ENCODE peak calls at places on chromosome 15, in ten cellular contexts. N, K, S, Y, H, T, E, G, O and M are unnamed samples.

GRCh38 chr15:63857459-63857856 is 23.7 kb upstream of the HERC1 start:
- DNase-seq in N (no peak), K (peak; percentile 12), S (no peak), Y (no peak), H (no peak), T (no peak), E (no peak), G (no peak), O (no peak), M (no peak)

GRCh38 chr15:99962006-99962561 is 228.8 kb upstream of the LYSMD4 start:
- DNase-seq in N (no peak), K (no peak), S (no peak), Y (no peak), H (no peak), T (peak; percentile 9), E (no peak), G (no peak), O (no peak), M (no peak)

GRCh38 chr15:97189152-97189551 is 771.4 kb upstream of the ARRDC4 start:
- DNase-seq in N (no peak), K (peak; percentile 0), S (no peak), Y (no peak), H (no peak), T (no peak), E (no peak), G (no peak), O (no peak), M (no peak)

GRCh38 chr15:66566963-66567531 is 1.2 kb upstream of the LCTL start:
- DNase-seq in N (peak; percentile 17), K (peak; percentile 70), S (peak; percentile 14), Y (peak; percentile 89), H (peak; percentile 62), T (peak; percentile 83), E (peak; percentile 78), G (peak; percentile 9), O (peak; percentile 65), M (peak; percentile 50)

GRCh38 chr15:51736646-51737537 is 563 bp downstream of the LYSMD2 start:
- DNase-seq in N (peak; percentile 70), K (peak; percentile 20), S (peak; percentile 81), Y (no peak), H (peak; percentile 43), T (peak; percentile 86), E (peak; percentile 31), G (peak; percentile 61), O (peak; percentile 53), M (no peak)

GRCh38 chr15:96851613-96852012 is 521.1 kb downstream of the NR2F2 start:
- DNase-seq in N (no peak), K (peak; percentile 72), S (no peak), Y (no peak), H (no peak), T (no peak), E (no peak), G (no peak), O (no peak), M (no peak)

GRCh38 chr15:69107025-69107620 is 53.3 kb upstream of the GLCE start:
- DNase-seq in N (no peak), K (no peak), S (no peak), Y (no peak), H (no peak), T (no peak), E (no peak), G (no peak), O (no peak), M (no peak)

GRCh38 chr15:58771621-58772235 is 626 bp downstream of the MINDY2 start:
- DNase-seq in N (peak; percentile 65), K (no peak), S (peak; percentile 11), Y (peak; percentile 22), H (no peak), T (peak; percentile 63), E (peak; percentile 34), G (no peak), O (peak; percentile 56), M (no peak)

GRCh38 chr15:41607033-41607432 is 48.0 kb downstream of the TYRO3 start:
- DNase-seq in N (no peak), K (peak; percentile 99), S (no peak), Y (no peak), H (no peak), T (no peak), E (peak; percentile 75), G (no peak), O (no peak), M (no peak)

GRCh38 chr15:59170295-59170881 is 36.3 kb upstream of the LDHAL6B start:
- DNase-seq in N (peak; percentile 18), K (peak; percentile 72), S (peak; percentile 9), Y (no peak), H (no peak), T (no peak), E (no peak), G (no peak), O (peak; percentile 91), M (no peak)

GRCh38 chr15:82540984-82541431 is 751 bp upstream of the RPS17 start:
- DNase-seq in N (no peak), K (peak; percentile 29), S (no peak), Y (no peak), H (peak; percentile 37), T (peak; percentile 55), E (peak; percentile 30), G (no peak), O (no peak), M (no peak)

GRCh38 chr15:40430271-40430805 is 10.4 kb upstream of the BAHD1 start:
- DNase-seq in N (peak; percentile 31), K (peak; percentile 32), S (no peak), Y (no peak), H (no peak), T (peak; percentile 59), E (peak; percentile 84), G (no peak), O (no peak), M (no peak)

GRCh38 chr15:45784656-45785055 is 149.8 kb downstream of the SQOR start:
- DNase-seq in N (no peak), K (no peak), S (no peak), Y (no peak), H (no peak), T (no peak), E (no peak), G (no peak), O (no peak), M (no peak)

GRCh38 chr15:65201918-65202317 is 9.4 kb downstream of the CILP start:
- DNase-seq in N (no peak), K (no peak), S (no peak), Y (no peak), H (no peak), T (no peak), E (no peak), G (no peak), O (no peak), M (no peak)

GRCh38 chr15:25250011-25250596 is 188.7 kb downstream of the UBE3A start:
- DNase-seq in N (no peak), K (no peak), S (no peak), Y (no peak), H (peak; percentile 10), T (peak; percentile 9), E (no peak), G (no peak), O (peak; percentile 21), M (no peak)

GRCh38 chr15:73637527-73637926 is 4.3 kb upstream of the NPTN start:
- DNase-seq in N (no peak), K (peak; percentile 42), S (no peak), Y (no peak), H (no peak), T (no peak), E (no peak), G (no peak), O (no peak), M (no peak)

GRCh38 chr15:57503911-57504598 is 87.6 kb upstream of the MYZAP start:
- DNase-seq in N (no peak), K (no peak), S (no peak), Y (no peak), H (no peak), T (no peak), E (no peak), G (no peak), O (no peak), M (no peak)

GRCh38 chr15:80072285-80072684 is 12.8 kb downstream of the ZFAND6 start:
- DNase-seq in N (no peak), K (peak; percentile 92), S (peak; percentile 92), Y (peak; percentile 85), H (no peak), T (peak; percentile 56), E (peak; percentile 59), G (peak; percentile 39), O (no peak), M (peak; percentile 17)

GRCh38 chr15:42890161-42890913 is 30.2 kb downstream of the TTBK2 start:
- DNase-seq in N (no peak), K (peak; percentile 98), S (no peak), Y (no peak), H (no peak), T (no peak), E (peak; percentile 46), G (no peak), O (no peak), M (no peak)

GRCh38 chr15:52698514-52698913 is 19.3 kb upstream of the ATOSA start:
- DNase-seq in N (no peak), K (no peak), S (no peak), Y (no peak), H (no peak), T (no peak), E (no peak), G (no peak), O (no peak), M (no peak)

GRCh38 chr15:53072077-53072476 is 281.9 kb upstream of the ONECUT1 start:
- DNase-seq in N (no peak), K (peak; percentile 63), S (peak; percentile 70), Y (peak; percentile 33), H (no peak), T (peak; percentile 38), E (peak; percentile 0), G (no peak), O (peak; percentile 61), M (no peak)

GRCh38 chr15:98580577-98580976 is 67.8 kb upstream of the IGF1R start:
- DNase-seq in N (no peak), K (no peak), S (no peak), Y (no peak), H (no peak), T (no peak), E (peak; percentile 19), G (no peak), O (no peak), M (no peak)

GRCh38 chr15:100350434-100351226 is 8.9 kb upstream of the ADAMTS17 start:
- DNase-seq in N (no peak), K (peak; percentile 33), S (peak; percentile 45), Y (no peak), H (no peak), T (no peak), E (peak; percentile 16), G (no peak), O (peak; percentile 49), M (no peak)

GRCh38 chr15:63094495-63094931 is 27.1 kb upstream of the LACTB start:
- DNase-seq in N (no peak), K (peak; percentile 87), S (no peak), Y (no peak), H (no peak), T (no peak), E (peak; percentile 73), G (no peak), O (no peak), M (no peak)

GRCh38 chr15:67456677-67457529 is 64.0 kb upstream of the C15orf61 start:
- DNase-seq in N (peak; percentile 69), K (peak; percentile 38), S (peak; percentile 64), Y (peak; percentile 79), H (peak; percentile 55), T (peak; percentile 85), E (peak; percentile 61), G (peak; percentile 44), O (peak; percentile 90), M (peak; percentile 60)

GRCh38 chr15:62951481-62951880 is 91.1 kb upstream of the TPM1 start:
- DNase-seq in N (no peak), K (no peak), S (no peak), Y (no peak), H (no peak), T (no peak), E (no peak), G (no peak), O (no peak), M (no peak)

GRCh38 chr15:57591822-57592367 is at the start of gene MYZAP:
- DNase-seq in N (peak; percentile 7), K (peak; percentile 31), S (no peak), Y (no peak), H (peak; percentile 43), T (peak; percentile 75), E (peak; percentile 18), G (no peak), O (peak; percentile 83), M (no peak)

GRCh38 chr15:73346735-73347312 is 21.9 kb downstream of the HCN4 start:
- DNase-seq in N (no peak), K (peak; percentile 27), S (no peak), Y (peak; percentile 64), H (no peak), T (no peak), E (no peak), G (peak; percentile 4), O (peak; percentile 74), M (peak; percentile 32)